ENCODE peak calls at places on chromosomes 6 and 20, in six cellular contexts. One of them, this sample, is unnamed.
A peak's percentile ranks its signal among the peaks of the same experiment; 100 is the strongest.

GRCh38 chr6:46781478-46782378 is 11.5 kb upstream of the MEP1A start:
- ATAC-seq in right cardiac atrium: no peak
- ATAC-seq in left ventricle myocardium superior: no peak
- ATAC-seq in left cardiac atrium: no peak
- ATAC-seq in HCT116: peak; percentile 83
- ATAC-seq in effector memory CD8-positive, alpha-beta T cell: no peak
- ATAC-seq in this sample: peak; percentile 37

GRCh38 chr6:26571592-26572296 is 25.0 kb upstream of the ABT1 start:
- ATAC-seq in right cardiac atrium: peak; percentile 80
- ATAC-seq in effector memory CD8-positive, alpha-beta T cell: peak; percentile 54
- ATAC-seq in left cardiac atrium: peak; percentile 66
- ATAC-seq in left ventricle myocardium superior: peak; percentile 78
- ATAC-seq in HCT116: peak; percentile 56
- ATAC-seq in this sample: peak; percentile 59

GRCh38 chr6:34723203-34723602 is 26.6 kb upstream of the ILRUN start:
- ATAC-seq in effector memory CD8-positive, alpha-beta T cell: no peak
- ATAC-seq in right cardiac atrium: no peak
- ATAC-seq in HCT116: no peak
- ATAC-seq in left ventricle myocardium superior: no peak
- ATAC-seq in left cardiac atrium: no peak
- ATAC-seq in this sample: no peak

GRCh38 chr6:45543298-45544235 is 165.8 kb upstream of the SUPT3H start:
- ATAC-seq in right cardiac atrium: peak; percentile 43
- ATAC-seq in HCT116: no peak
- ATAC-seq in left ventricle myocardium superior: peak; percentile 87
- ATAC-seq in left cardiac atrium: no peak
- ATAC-seq in effector memory CD8-positive, alpha-beta T cell: no peak
- ATAC-seq in this sample: peak; percentile 92

GRCh38 chr6:1993049-1993448 is 252.4 kb downstream of the GMDS start:
- ATAC-seq in left ventricle myocardium superior: no peak
- ATAC-seq in right cardiac atrium: no peak
- ATAC-seq in left cardiac atrium: no peak
- ATAC-seq in HCT116: no peak
- ATAC-seq in effector memory CD8-positive, alpha-beta T cell: no peak
- ATAC-seq in this sample: peak; percentile 51

GRCh38 chr6:167745660-167746376 is 80.9 kb upstream of the AFDN start:
- ATAC-seq in left ventricle myocardium superior: peak; percentile 82
- ATAC-seq in effector memory CD8-positive, alpha-beta T cell: no peak
- ATAC-seq in right cardiac atrium: peak; percentile 95
- ATAC-seq in HCT116: no peak
- ATAC-seq in left cardiac atrium: peak; percentile 87
- ATAC-seq in this sample: no peak

GRCh38 chr6:13466304-13467215 is 20.8 kb downstream of the GFOD1 start:
- ATAC-seq in right cardiac atrium: no peak
- ATAC-seq in effector memory CD8-positive, alpha-beta T cell: peak; percentile 51
- ATAC-seq in left ventricle myocardium superior: peak; percentile 3
- ATAC-seq in HCT116: peak; percentile 82
- ATAC-seq in left cardiac atrium: no peak
- ATAC-seq in this sample: peak; percentile 96

GRCh38 chr6:37872385-37872768 is 52.9 kb downstream of the ZFAND3 start:
- ATAC-seq in left ventricle myocardium superior: no peak
- ATAC-seq in left cardiac atrium: no peak
- ATAC-seq in effector memory CD8-positive, alpha-beta T cell: no peak
- ATAC-seq in right cardiac atrium: no peak
- ATAC-seq in HCT116: no peak
- ATAC-seq in this sample: peak; percentile 33

GRCh38 chr20:63651942-63652191 is 1.4 kb downstream of the STMN3 start:
- ATAC-seq in right cardiac atrium: peak; percentile 4
- ATAC-seq in left ventricle myocardium superior: peak; percentile 4
- ATAC-seq in HCT116: peak; percentile 15
- ATAC-seq in effector memory CD8-positive, alpha-beta T cell: peak; percentile 37
- ATAC-seq in left cardiac atrium: no peak
- ATAC-seq in this sample: no peak

GRCh38 chr6:84222426-84222825 is 5.0 kb downstream of the CEP162 start:
- ATAC-seq in effector memory CD8-positive, alpha-beta T cell: no peak
- ATAC-seq in left ventricle myocardium superior: no peak
- ATAC-seq in HCT116: no peak
- ATAC-seq in left cardiac atrium: no peak
- ATAC-seq in right cardiac atrium: no peak
- ATAC-seq in this sample: peak; percentile 32

GRCh38 chr6:163127587-163127986 is 286.9 kb upstream of the QKI start:
- ATAC-seq in effector memory CD8-positive, alpha-beta T cell: no peak
- ATAC-seq in left cardiac atrium: no peak
- ATAC-seq in right cardiac atrium: no peak
- ATAC-seq in HCT116: no peak
- ATAC-seq in left ventricle myocardium superior: peak; percentile 75
- ATAC-seq in this sample: no peak

GRCh38 chr6:57158658-57159057 is 13.5 kb upstream of the BAG2 start:
- ATAC-seq in effector memory CD8-positive, alpha-beta T cell: no peak
- ATAC-seq in HCT116: no peak
- ATAC-seq in right cardiac atrium: no peak
- ATAC-seq in left ventricle myocardium superior: no peak
- ATAC-seq in left cardiac atrium: no peak
- ATAC-seq in this sample: peak; percentile 88

GRCh38 chr6:25945175-25945574 is 14.7 kb upstream of the SLC17A2 start:
- ATAC-seq in left ventricle myocardium superior: no peak
- ATAC-seq in HCT116: no peak
- ATAC-seq in effector memory CD8-positive, alpha-beta T cell: no peak
- ATAC-seq in left cardiac atrium: no peak
- ATAC-seq in right cardiac atrium: no peak
- ATAC-seq in this sample: peak; percentile 93

GRCh38 chr6:16729183-16729696 is 32.0 kb downstream of the ATXN1 start:
- ATAC-seq in right cardiac atrium: no peak
- ATAC-seq in left ventricle myocardium superior: no peak
- ATAC-seq in HCT116: peak; percentile 53
- ATAC-seq in left cardiac atrium: no peak
- ATAC-seq in effector memory CD8-positive, alpha-beta T cell: no peak
- ATAC-seq in this sample: peak; percentile 83

GRCh38 chr20:38168791-38169589 is 3.9 kb upstream of the TGM2 start:
- ATAC-seq in left cardiac atrium: no peak
- ATAC-seq in HCT116: no peak
- ATAC-seq in left ventricle myocardium superior: no peak
- ATAC-seq in effector memory CD8-positive, alpha-beta T cell: peak; percentile 28
- ATAC-seq in right cardiac atrium: no peak
- ATAC-seq in this sample: no peak

GRCh38 chr6:37777272-37777736 is 42.2 kb upstream of the ZFAND3 start:
- ATAC-seq in left cardiac atrium: no peak
- ATAC-seq in effector memory CD8-positive, alpha-beta T cell: no peak
- ATAC-seq in right cardiac atrium: peak; percentile 15
- ATAC-seq in left ventricle myocardium superior: no peak
- ATAC-seq in HCT116: no peak
- ATAC-seq in this sample: no peak

GRCh38 chr20:39473533-39473932 is 511.4 kb downstream of the DHX35 start:
- ATAC-seq in HCT116: no peak
- ATAC-seq in effector memory CD8-positive, alpha-beta T cell: no peak
- ATAC-seq in left cardiac atrium: no peak
- ATAC-seq in left ventricle myocardium superior: no peak
- ATAC-seq in right cardiac atrium: no peak
- ATAC-seq in this sample: no peak

GRCh38 chr6:69758214-69758613 is 38.6 kb downstream of the LMBRD1 start:
- ATAC-seq in left ventricle myocardium superior: no peak
- ATAC-seq in right cardiac atrium: no peak
- ATAC-seq in HCT116: no peak
- ATAC-seq in left cardiac atrium: no peak
- ATAC-seq in effector memory CD8-positive, alpha-beta T cell: no peak
- ATAC-seq in this sample: no peak

GRCh38 chr6:42440027-42440426 is 11.7 kb downstream of the TRERF1 start:
- ATAC-seq in HCT116: no peak
- ATAC-seq in effector memory CD8-positive, alpha-beta T cell: no peak
- ATAC-seq in right cardiac atrium: no peak
- ATAC-seq in left ventricle myocardium superior: no peak
- ATAC-seq in left cardiac atrium: no peak
- ATAC-seq in this sample: no peak

GRCh38 chr6:165937564-165938358 is 229.9 kb downstream of the TBXT start:
- ATAC-seq in left ventricle myocardium superior: no peak
- ATAC-seq in left cardiac atrium: no peak
- ATAC-seq in HCT116: no peak
- ATAC-seq in effector memory CD8-positive, alpha-beta T cell: no peak
- ATAC-seq in right cardiac atrium: no peak
- ATAC-seq in this sample: no peak

GRCh38 chr6:17714879-17715860 is 8.4 kb upstream of the NUP153 start:
- ATAC-seq in left ventricle myocardium superior: no peak
- ATAC-seq in effector memory CD8-positive, alpha-beta T cell: peak; percentile 68
- ATAC-seq in right cardiac atrium: no peak
- ATAC-seq in left cardiac atrium: no peak
- ATAC-seq in HCT116: peak; percentile 88
- ATAC-seq in this sample: peak; percentile 98

GRCh38 chr20:20174089-20174835 is 121.9 kb downstream of the CFAP61 start:
- ATAC-seq in HCT116: peak; percentile 69
- ATAC-seq in effector memory CD8-positive, alpha-beta T cell: no peak
- ATAC-seq in left cardiac atrium: no peak
- ATAC-seq in left ventricle myocardium superior: peak; percentile 40
- ATAC-seq in right cardiac atrium: no peak
- ATAC-seq in this sample: no peak

GRCh38 chr6:42383421-42384208 is 68.1 kb downstream of the TRERF1 start:
- ATAC-seq in effector memory CD8-positive, alpha-beta T cell: no peak
- ATAC-seq in HCT116: no peak
- ATAC-seq in left cardiac atrium: no peak
- ATAC-seq in right cardiac atrium: no peak
- ATAC-seq in left ventricle myocardium superior: no peak
- ATAC-seq in this sample: peak; percentile 92

GRCh38 chr6:31004285-31004684 is 6.0 kb upstream of the MUC22 start:
- ATAC-seq in left cardiac atrium: no peak
- ATAC-seq in HCT116: no peak
- ATAC-seq in left ventricle myocardium superior: no peak
- ATAC-seq in right cardiac atrium: no peak
- ATAC-seq in effector memory CD8-positive, alpha-beta T cell: no peak
- ATAC-seq in this sample: peak; percentile 93

GRCh38 chr6:117157448-117157847 is 107.9 kb upstream of the VGLL2 start:
- ATAC-seq in left ventricle myocardium superior: peak; percentile 84
- ATAC-seq in right cardiac atrium: peak; percentile 59
- ATAC-seq in effector memory CD8-positive, alpha-beta T cell: no peak
- ATAC-seq in HCT116: no peak
- ATAC-seq in left cardiac atrium: peak; percentile 34
- ATAC-seq in this sample: no peak

GRCh38 chr6:20711518-20711917 is 177.3 kb downstream of the CDKAL1 start:
- ATAC-seq in left cardiac atrium: no peak
- ATAC-seq in right cardiac atrium: no peak
- ATAC-seq in effector memory CD8-positive, alpha-beta T cell: no peak
- ATAC-seq in HCT116: no peak
- ATAC-seq in left ventricle myocardium superior: no peak
- ATAC-seq in this sample: no peak

GRCh38 chr6:69061066-69061465 is 426.0 kb downstream of the ADGRB3 start:
- ATAC-seq in left ventricle myocardium superior: no peak
- ATAC-seq in right cardiac atrium: no peak
- ATAC-seq in HCT116: no peak
- ATAC-seq in left cardiac atrium: no peak
- ATAC-seq in effector memory CD8-positive, alpha-beta T cell: no peak
- ATAC-seq in this sample: no peak

GRCh38 chr6:44738652-44739141 is 351.2 kb downstream of the CDC5L start:
- ATAC-seq in HCT116: no peak
- ATAC-seq in effector memory CD8-positive, alpha-beta T cell: no peak
- ATAC-seq in right cardiac atrium: peak; percentile 22
- ATAC-seq in left ventricle myocardium superior: no peak
- ATAC-seq in left cardiac atrium: peak; percentile 81
- ATAC-seq in this sample: no peak

GRCh38 chr6:94893327-94893726 is 684.0 kb upstream of the MANEA start:
- ATAC-seq in effector memory CD8-positive, alpha-beta T cell: no peak
- ATAC-seq in right cardiac atrium: no peak
- ATAC-seq in left ventricle myocardium superior: no peak
- ATAC-seq in left cardiac atrium: no peak
- ATAC-seq in HCT116: no peak
- ATAC-seq in this sample: no peak

GRCh38 chr20:59074456-59074855 is 31.9 kb upstream of the PRELID3B start:
- ATAC-seq in effector memory CD8-positive, alpha-beta T cell: no peak
- ATAC-seq in left ventricle myocardium superior: no peak
- ATAC-seq in right cardiac atrium: no peak
- ATAC-seq in HCT116: no peak
- ATAC-seq in left cardiac atrium: no peak
- ATAC-seq in this sample: peak; percentile 89

GRCh38 chr6:129750390-129750789 is 40.4 kb upstream of the ARHGAP18 start:
- ATAC-seq in left cardiac atrium: no peak
- ATAC-seq in HCT116: peak; percentile 4
- ATAC-seq in right cardiac atrium: no peak
- ATAC-seq in effector memory CD8-positive, alpha-beta T cell: peak; percentile 46
- ATAC-seq in left ventricle myocardium superior: peak; percentile 19
- ATAC-seq in this sample: no peak

GRCh38 chr20:5400164-5400762 is 83.5 kb upstream of the PROKR2 start:
- ATAC-seq in effector memory CD8-positive, alpha-beta T cell: no peak
- ATAC-seq in left cardiac atrium: no peak
- ATAC-seq in HCT116: no peak
- ATAC-seq in left ventricle myocardium superior: no peak
- ATAC-seq in right cardiac atrium: no peak
- ATAC-seq in this sample: no peak

This sample was measured in activated T-helper 17 cell treated with anti-CD3 and anti-CD28 coated beads, Interleukin-2, amount 50 U/mL, for 72 hours.